ENCODE peak calls at places on chromosomes 3 and 15, in seven cellular contexts. A, I, N, H, S, T and G are unnamed samples.

GRCh38 chr15:96336643-96337353 is 6.3 kb downstream of the NR2F2 start:
- DNase-seq in A (no peak), I (no peak), N (peak; percentile 56), H (no peak), S (no peak), T (no peak), G (no peak)

GRCh38 chr3:38438421-38438820 is 15.3 kb upstream of the ACVR2B start:
- DNase-seq in A (no peak), I (no peak), N (no peak), H (no peak), S (no peak), T (no peak), G (peak; percentile 74)

GRCh38 chr3:162601101-162601670 is 1104.6 kb downstream of the OTOL1 start:
- DNase-seq in A (no peak), I (no peak), N (no peak), H (no peak), S (no peak), T (no peak), G (no peak)

GRCh38 chr15:62163847-62164499 is 1.1 kb downstream of the C2CD4B start:
- DNase-seq in A (no peak), I (peak; percentile 18), N (no peak), H (no peak), S (no peak), T (peak; percentile 0), G (no peak)

GRCh38 chr3:31444220-31445142 is 88.2 kb upstream of the STT3B start:
- DNase-seq in A (no peak), I (no peak), N (no peak), H (no peak), S (no peak), T (no peak), G (peak; percentile 70)

GRCh38 chr3:149809694-149810093 is 3.3 kb upstream of the RNF13 start:
- DNase-seq in A (no peak), I (no peak), N (no peak), H (no peak), S (no peak), T (no peak), G (no peak)

GRCh38 chr3:140365872-140366697 is 311.8 kb upstream of the TRIM42 start:
- DNase-seq in A (no peak), I (no peak), N (no peak), H (no peak), S (no peak), T (no peak), G (no peak)

GRCh38 chr3:6577584-6577983 is 283.3 kb upstream of the GRM7 start:
- DNase-seq in A (no peak), I (no peak), N (no peak), H (no peak), S (no peak), T (no peak), G (no peak)

GRCh38 chr3:126465928-126466564 is 9.6 kb downstream of the ZXDC start:
- DNase-seq in A (no peak), I (peak; percentile 33), N (no peak), H (no peak), S (no peak), T (no peak), G (no peak)

GRCh38 chr3:75249005-75249404 is 415.1 kb upstream of the FRG2C start:
- DNase-seq in A (no peak), I (no peak), N (no peak), H (no peak), S (no peak), T (no peak), G (no peak)